ENCODE peak calls at places on chromosomes 13 and 19, in six cellular contexts. Y is aorta, N is RPMI7951, R is breast epithelium, X is BE2C, T is hippocampal formation. S is an unnamed sample.

GRCh38 chr13:98413796-98414195 is 163.1 kb downstream of the STK24 start:
- DNase-seq in X (no peak), T (no peak), R (no peak), Y (no peak), N (no peak), S (no peak)

GRCh38 chr19:22052644-22053013 is 345 bp downstream of the ZNF257 start:
- DNase-seq in T (no peak), Y (peak), R (no peak), N (no peak), X (no peak), S (no peak)

GRCh38 chr19:38721977-38722773 is 22.1 kb downstream of the CAPN12 start:
- DNase-seq in N (peak), R (no peak), Y (no peak), X (no peak), T (peak), S (no peak)

GRCh38 chr13:40668335-40668734 is 1.9 kb upstream of the FOXO1 start:
- DNase-seq in T (no peak), X (no peak), N (peak), R (no peak), Y (peak), S (peak)

GRCh38 chr19:43438291-43439162 is 23.8 kb downstream of the TEX101 start:
- DNase-seq in Y (peak), T (no peak), N (peak), X (peak), R (no peak), S (no peak)

GRCh38 chr19:6519289-6519688 is 11.5 kb upstream of the TNFSF9 start:
- DNase-seq in T (no peak), Y (no peak), R (no peak), N (peak), X (no peak), S (no peak)

GRCh38 chr19:52397310-52398090 is at the start of gene ZNF528:
- DNase-seq in Y (peak), N (peak), T (peak), R (peak), X (peak), S (peak)

GRCh38 chr13:20359335-20359734 is 127.2 kb upstream of the GJB6 start:
- DNase-seq in Y (no peak), R (no peak), T (no peak), N (peak), X (no peak), S (no peak)

GRCh38 chr19:32891609-32892008 is 22.0 kb upstream of the SLC7A9 start:
- DNase-seq in R (no peak), N (no peak), T (no peak), X (no peak), Y (no peak), S (no peak)

GRCh38 chr13:35016362-35017148 is 74.5 kb downstream of the NBEA start:
- DNase-seq in T (peak), R (no peak), X (no peak), N (peak), Y (no peak), S (no peak)

GRCh38 chr19:33418871-33419762 is 45.6 kb downstream of the CEBPG start:
- DNase-seq in N (no peak), Y (no peak), X (peak), R (no peak), T (no peak), S (no peak)

GRCh38 chr19:51511353-51511752 is 9.8 kb upstream of the SIGLEC12 start:
- DNase-seq in R (no peak), X (peak), Y (no peak), T (no peak), N (peak), S (no peak)

GRCh38 chr13:79141082-79141481 is 265.0 kb downstream of the RBM26 start:
- DNase-seq in X (peak), T (no peak), Y (no peak), R (no peak), N (no peak), S (no peak)

GRCh38 chr19:1113278-1113985 is 9.6 kb downstream of the GPX4 start:
- DNase-seq in T (peak), X (peak), R (peak), Y (peak), N (peak), S (peak)

GRCh38 chr13:98787986-98788385 is 35.5 kb upstream of the SLC15A1 start:
- DNase-seq in X (no peak), R (no peak), N (no peak), Y (no peak), T (no peak), S (no peak)

GRCh38 chr13:110682746-110683145 is 23.2 kb downstream of the CARS2 start:
- DNase-seq in R (no peak), T (no peak), N (no peak), Y (no peak), X (no peak), S (no peak)

GRCh38 chr13:40026174-40026585 is 370.7 kb downstream of the COG6 start:
- DNase-seq in X (no peak), R (no peak), Y (no peak), N (peak), T (no peak), S (peak)

GRCh38 chr13:27450921-27451461 is 627 bp upstream of the MTIF3 start:
- DNase-seq in T (no peak), N (peak), Y (peak), X (peak), R (peak), S (peak)

S was measured in stimulated activated naive B cell treated with anti-CD40 and anti-IgM and Interleukin-4, amounts not matched to agents 10 μg/mL and 1 μg/mL and 100 μg/mL, for 72 hours.